ENCODE peak calls at places on chromosomes 12 and 14, in seven cellular contexts. W is breast epithelium, A is left ventricle myocardium inferior, Y is lower lobe of right lung, R is body of pancreas, Q is endodermal cell, F is HepG2. X is an unnamed sample. For H3K9me3 and H3K27me3, the result is how much of the 10 kb centered on the place peaks cover.

GRCh38 chr14:75453817-75454434 is 26.1 kb downstream of the JDP2 start:
- DNase-seq in Y (no peak), Q (peak), R (no peak), F (no peak), A (no peak), W (no peak), X (no peak)

GRCh38 chr12:78887008-78887407 is 22.4 kb downstream of the SYT1 start:
- DNase-seq in W (no peak), A (no peak), F (peak), R (no peak), Q (peak), Y (no peak), X (no peak)

GRCh38 chr12:125183187-125184067 is 118.2 kb downstream of the AACS start:
- DNase-seq in Y (peak), Q (peak), W (peak), R (peak), A (peak), F (peak), X (peak)

GRCh38 chr14:54106802-54107377 is 150.3 kb upstream of the BMP4 start:
- DNase-seq in W (no peak), F (peak), Y (no peak), A (no peak), R (peak), Q (no peak), X (no peak)

GRCh38 chr12:87157791-87158190 is 871.4 kb downstream of the C12orf50 start:
- DNase-seq in A (no peak), W (no peak), Q (peak), F (no peak), Y (no peak), R (no peak), X (no peak)

GRCh38 chr14:21723431-21724045 is 49.9 kb upstream of the OR4E1 start:
- DNase-seq in Y (no peak), R (no peak), F (peak), Q (peak), W (no peak), A (no peak), X (no peak)

GRCh38 chr14:32933623-32933942 is 5.1 kb upstream of the NPAS3 start:
- DNase-seq in Y (no peak), F (no peak), W (no peak), R (no peak), A (no peak), Q (no peak), X (no peak)

GRCh38 chr14:24816011-24816928 is 182.3 kb upstream of the GZMB start:
- DNase-seq in Y (no peak), R (peak), F (peak), Q (no peak), A (no peak), W (no peak), X (no peak)

GRCh38 chr12:116282371-116283286 is 5.1 kb upstream of the MED13L start:
- DNase-seq in R (no peak), Q (no peak), W (no peak), F (no peak), A (no peak), Y (no peak), X (no peak)

GRCh38 chr14:75282166-75282547 is 3.5 kb downstream of the FOS start:
- DNase-seq in F (no peak), A (no peak), Y (no peak), W (no peak), R (peak), Q (no peak), X (no peak)

GRCh38 chr12:57523706-57524614 is 1.3 kb downstream of the MBD6 start:
- DNase-seq in R (no peak), W (no peak), Q (peak), A (no peak), F (no peak), Y (no peak), X (no peak)

GRCh38 chr12:2172486-2173214 is 119.9 kb downstream of the CACNA1C start:
- DNase-seq in R (no peak), F (no peak), W (no peak), Q (no peak), A (no peak), Y (no peak), X (no peak)

GRCh38 chr14:96574171-96574632 is 72.0 kb downstream of the PAPOLA start:
- DNase-seq in R (no peak), Q (no peak), Y (no peak), F (no peak), W (no peak), A (no peak), X (no peak)

GRCh38 chr12:52147367-52147972 is 44.3 kb downstream of the KRT80 start:
- DNase-seq in Y (peak), W (peak), A (peak), Q (peak), F (peak), R (peak), X (no peak)

GRCh38 chr14:100860556-100861187 is 34.8 kb downstream of the MEG3 start:
- DNase-seq in Q (no peak), F (no peak), W (no peak), R (no peak), Y (peak), A (peak), X (no peak)

GRCh38 chr12:53538209-53538689 is 31.0 kb upstream of the NPFF start:
- DNase-seq in F (peak), W (no peak), R (peak), A (no peak), Q (peak), Y (no peak), X (no peak)

GRCh38 chr14:53979141-53979673 is 22.6 kb upstream of the BMP4 start:
- DNase-seq in R (no peak), Q (peak), W (no peak), F (peak), Y (no peak), A (no peak), X (no peak)

GRCh38 chr12:69024413-69024812 is 91.4 kb upstream of the CPM start:
- DNase-seq in W (no peak), F (no peak), Y (peak), Q (no peak), A (no peak), R (peak), X (no peak)

GRCh38 chr12:39103552-39104165 is 198.3 kb upstream of the CPNE8 start:
- DNase-seq in F (peak), R (no peak), Y (no peak), A (no peak), W (no peak), Q (peak), X (no peak)

GRCh38 chr12:124757329-124757728 is 106.3 kb downstream of the SCARB1 start:
- DNase-seq in A (no peak), F (no peak), Y (no peak), Q (no peak), W (no peak), R (no peak), X (no peak)

GRCh38 chr12:49887536-49888401 is 15.9 kb downstream of the FAIM2 start:
- DNase-seq in Q (peak), F (peak), W (peak), A (no peak), Y (peak), R (no peak), X (no peak)

GRCh38 chr14:105864651-105865265 is 338.4 kb downstream of the TMEM121 start:
- DNase-seq in R (peak), W (peak), A (peak), Q (peak), Y (peak), F (no peak), X (no peak)

GRCh38 chr14:105862581-105863239 is 336.3 kb downstream of the TMEM121 start:
- DNase-seq in Q (peak), Y (no peak), F (no peak), W (no peak), A (no peak), R (peak), X (no peak)

GRCh38 chr14:105861985-105862465 is 335.6 kb downstream of the TMEM121 start:
- DNase-seq in R (peak), F (no peak), W (no peak), A (peak), Y (no peak), Q (peak), X (no peak)

GRCh38 chr14:105864116-105864515 is 337.7 kb downstream of the TMEM121 start:
- DNase-seq in R (no peak), Y (no peak), Q (no peak), W (no peak), A (no peak), F (no peak), X (no peak)

GRCh38 chr14:105863296-105864108 is 337.1 kb downstream of the TMEM121 start:
- DNase-seq in Q (peak), F (no peak), Y (no peak), W (peak), A (peak), R (no peak), X (no peak)
- H3K9me3 ChIP-seq in Q (half or more), F (under half), Y (under half), W (under half), A (under half), R (under half), X (under half)

GRCh38 chr12:132323171-132324010 is 6.0 kb downstream of the GALNT9 start:
- DNase-seq in A (no peak), W (no peak), R (no peak), F (no peak), Q (no peak), Y (no peak), X (peak)

GRCh38 chr12:132324173-132324572 is 5.2 kb downstream of the GALNT9 start:
- DNase-seq in F (no peak), R (no peak), W (no peak), Q (no peak), Y (no peak), A (no peak), X (no peak)

GRCh38 chr12:132320767-132321211 is 8.6 kb downstream of the GALNT9 start:
- DNase-seq in W (no peak), R (no peak), F (no peak), Y (peak), A (no peak), Q (no peak), X (no peak)

GRCh38 chr12:132321321-132322118 is 7.9 kb downstream of the GALNT9 start:
- DNase-seq in W (no peak), R (no peak), F (no peak), Q (no peak), Y (peak), A (no peak), X (no peak)

DNA sequence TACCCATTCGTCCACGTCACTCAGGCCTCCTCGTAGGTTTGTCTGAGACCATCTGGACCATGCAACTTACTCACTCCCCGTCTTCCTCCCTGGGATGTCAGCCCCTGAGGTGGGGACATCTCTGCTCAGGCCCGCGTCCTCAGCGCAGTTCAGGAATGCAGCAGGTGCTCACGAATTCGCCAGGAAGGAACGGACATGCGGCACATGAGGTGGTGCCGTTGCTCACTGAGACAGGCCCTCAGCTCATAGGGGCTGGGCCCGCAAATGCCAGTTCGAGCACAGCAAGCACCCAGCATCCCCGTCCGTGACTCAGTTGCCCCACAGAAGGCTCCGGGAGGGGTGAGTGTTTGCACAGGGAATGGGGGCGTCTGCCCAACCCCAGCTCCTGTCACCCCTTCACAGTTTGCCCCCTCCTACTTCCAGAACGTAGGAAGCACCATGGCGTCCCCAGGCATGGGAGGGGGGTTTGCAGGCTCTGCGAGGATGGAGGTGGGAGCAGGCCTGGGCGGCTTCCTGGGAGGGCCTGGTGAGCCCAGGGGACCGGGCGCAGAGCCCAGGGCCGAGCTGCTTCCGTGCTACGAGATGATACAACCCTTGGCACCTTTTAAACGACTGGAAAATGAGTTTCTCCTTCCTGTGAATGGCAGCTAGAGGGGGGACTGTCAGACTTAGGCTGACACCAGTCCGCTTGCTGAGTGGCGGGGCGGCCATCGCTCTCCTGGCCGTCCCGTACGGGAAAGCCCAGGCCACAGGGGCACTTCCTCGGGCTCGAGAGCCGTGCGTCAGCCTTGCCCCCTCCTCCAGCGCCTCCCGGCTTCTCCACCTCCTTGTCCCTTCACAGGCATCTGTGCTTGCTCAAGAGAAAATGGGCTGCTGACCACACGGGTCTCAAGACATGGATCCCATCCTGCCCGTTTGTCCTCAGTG is 6.9 kb downstream of the GALNT9 start:
- DNase-seq in Q (no peak), Y (peak), F (no peak), W (no peak), R (no peak), A (no peak), X (no peak)
- H3K27me3 ChIP-seq in Q (under half), Y (half or more), F (half or more), W (under half), R (under half), A (half or more), X (under half)

GRCh38 chr12:13042666-13043230 is 1.4 kb upstream of the FAM234B start:
- DNase-seq in A (no peak), Q (no peak), W (no peak), Y (no peak), R (no peak), F (no peak), X (no peak)

GRCh38 chr12:13045816-13046215 is 1.6 kb downstream of the FAM234B start:
- DNase-seq in Y (no peak), W (no peak), F (no peak), A (no peak), Q (no peak), R (no peak), X (no peak)

GRCh38 chr12:13044859-13045384 is 741 bp downstream of the FAM234B start:
- DNase-seq in F (no peak), W (no peak), A (no peak), Y (no peak), Q (no peak), R (no peak), X (no peak)

GRCh38 chr12:13046914-13047472 is 2.8 kb downstream of the FAM234B start:
- DNase-seq in F (no peak), A (no peak), Y (no peak), R (no peak), Q (no peak), W (no peak), X (no peak)

DNA sequence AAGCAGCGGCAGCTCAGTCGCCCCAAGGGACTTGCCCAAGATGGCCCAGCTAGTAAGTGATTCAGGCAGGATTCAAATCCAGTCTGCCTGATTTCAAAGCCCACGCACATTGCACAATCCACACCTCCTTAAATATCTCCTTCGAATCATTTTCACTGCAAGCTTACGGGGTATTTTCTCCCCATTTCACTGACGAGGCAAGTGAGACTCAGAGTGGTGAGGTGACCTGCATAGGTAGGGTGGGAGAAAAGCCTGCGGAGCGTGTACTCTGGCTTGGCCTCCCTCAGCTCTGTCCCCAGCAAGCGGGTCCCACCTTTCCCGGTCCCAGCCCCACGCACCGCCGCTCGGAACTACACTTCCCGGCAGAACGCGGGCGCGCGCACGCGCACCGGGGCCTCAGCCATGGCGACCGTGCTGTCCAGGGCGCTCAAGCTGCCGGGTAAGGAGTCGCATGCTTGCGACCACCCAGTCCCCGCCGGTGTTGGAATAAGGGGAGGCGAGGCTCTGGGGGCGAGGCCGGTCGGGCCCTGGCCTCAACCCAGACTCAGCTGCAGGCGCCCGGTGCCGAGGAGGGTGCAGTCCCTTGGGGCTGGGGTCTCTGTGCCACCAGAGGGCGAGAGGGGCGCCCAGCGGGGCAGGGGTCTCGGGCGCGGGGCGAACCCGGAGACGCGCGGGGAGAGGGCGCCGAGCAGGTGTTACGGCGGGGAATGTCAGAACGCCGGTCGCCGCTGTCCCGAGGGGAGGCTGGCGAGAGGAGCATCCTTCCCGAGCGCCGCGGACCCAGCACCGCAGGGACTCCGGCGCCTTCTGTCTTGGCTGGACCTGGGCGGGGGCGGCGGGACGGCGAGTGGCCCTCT is at the start of gene FAM234B:
- DNase-seq in R (peak), Y (peak), F (peak), Q (peak), W (peak), A (peak), X (peak)
- TF ChIP-seq CTCF in R (no peak), Y (peak), F (peak), Q (peak), W (no peak), A (peak), X (no peak)

GRCh38 chr12:46259071-46259470 is 9.8 kb downstream of the SLC38A1 start:
- DNase-seq in R (no peak), Y (no peak), F (peak), Q (no peak), W (no peak), A (no peak), X (no peak)
- H3K9me3 ChIP-seq in R (under half), Y (under half), F (under half), Q (under half), W (under half), A (under half), X (under half)

GRCh38 chr12:27974735-27975221 is 2.2 kb upstream of the PTHLH start:
- DNase-seq in A (no peak), F (no peak), Y (no peak), R (no peak), W (no peak), Q (peak), X (no peak)

GRCh38 chr12:27975222-27976136 is 2.9 kb upstream of the PTHLH start:
- DNase-seq in F (no peak), A (no peak), W (no peak), Y (no peak), Q (peak), R (peak), X (no peak)

GRCh38 chr12:27971606-27972005 is 927 bp downstream of the PTHLH start:
- DNase-seq in W (no peak), Q (no peak), R (no peak), Y (no peak), F (peak), A (no peak), X (no peak)

GRCh38 chr12:27972721-27973120 is at the start of gene PTHLH:
- DNase-seq in F (no peak), Q (no peak), W (no peak), Y (no peak), A (no peak), R (no peak), X (no peak)

DNA sequence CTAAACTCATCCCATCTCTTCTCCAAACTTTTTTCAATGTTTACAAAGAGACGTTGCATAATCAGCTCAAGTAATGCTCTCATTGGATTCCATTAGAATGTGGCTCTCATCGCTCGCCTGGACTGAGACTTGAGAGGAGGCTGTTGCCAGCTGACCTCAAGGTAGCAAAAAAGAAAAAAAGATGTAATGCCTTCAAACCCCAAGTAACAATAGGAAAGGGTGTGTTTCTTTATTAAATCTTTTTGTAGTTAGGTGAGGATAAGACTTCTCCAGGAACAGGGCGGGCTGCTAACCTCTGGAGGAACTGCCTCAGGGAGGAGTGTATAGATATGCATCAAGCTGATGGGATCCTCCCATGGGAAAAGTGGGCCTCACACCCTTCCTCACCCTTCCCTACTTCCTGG is 956 bp upstream of the PTHLH start:
- DNase-seq in A (no peak), Y (no peak), F (no peak), Q (no peak), R (no peak), W (no peak), X (no peak)
- H3K27me3 ChIP-seq in A (half or more), Y (half or more), F (half or more), Q (half or more), R (under half), W (under half), X (half or more)

X was measured in CD4-positive, alpha-beta T cell.